ENCODE peak calls at places on chromosomes 6 and 20, in six cellular contexts. O is H1, D is fibroblast of lung, G is MM.1S, X is HepG2, W is PC-3. P is an unnamed sample. For H3K79me2 and H4K20me1, the result is how much of the 10 kb centered on the place peaks cover.

GRCh38 chr6:37643851-37644672 is 53.6 kb downstream of the MDGA1 start:
- DNase-seq in O (no peak), D (no peak), G (no peak), X (no peak), W (no peak), P (peak)

GRCh38 chr6:154386848-154387717 is 30.5 kb upstream of the IPCEF1 start:
- DNase-seq in O (no peak), D (peak), G (no peak), X (peak), W (peak), P (no peak)

GRCh38 chr6:25623874-25624273 is 28.1 kb upstream of the SCGN start:
- DNase-seq in O (no peak), D (no peak), G (no peak), X (no peak), W (no peak), P (no peak)

GRCh38 chr6:25670793-25671513 is 18.9 kb downstream of the SCGN start:
- DNase-seq in O (no peak), D (no peak), G (no peak), X (no peak), W (peak), P (no peak)

GRCh38 chr20:50339196-50339901 is 148.7 kb downstream of the CEBPB start:
- DNase-seq in O (no peak), D (peak), G (no peak), X (no peak), W (no peak), P (peak)

GRCh38 chr20:62306440-62307187 is 3.8 kb downstream of the ADRM1 start:
- DNase-seq in O (no peak), D (no peak), G (no peak), X (no peak), W (no peak), P (no peak)

GRCh38 chr6:68975064-68975463 is 340.0 kb downstream of the ADGRB3 start:
- DNase-seq in O (no peak), D (peak), G (no peak), X (no peak), W (no peak), P (no peak)

GRCh38 chr6:40819182-40819834 is 219.7 kb downstream of the UNC5CL start:
- DNase-seq in O (no peak), D (no peak), G (no peak), X (no peak), W (no peak), P (no peak)

GRCh38 chr6:76792394-76792793 is 670.9 kb downstream of the HTR1B start:
- DNase-seq in O (no peak), D (no peak), G (no peak), X (no peak), W (no peak), P (no peak)

GRCh38 chr6:118198746-118199145 is 291.7 kb downstream of the SLC35F1 start:
- DNase-seq in O (no peak), D (peak), G (no peak), X (no peak), W (no peak), P (no peak)

GRCh38 chr20:54291339-54292060 is 83.6 kb downstream of the PFDN4 start:
- DNase-seq in O (no peak), D (no peak), G (no peak), X (no peak), W (no peak), P (no peak)

GRCh38 chr20:11229772-11230171 is 556.0 kb upstream of the JAG1 start:
- DNase-seq in O (no peak), D (peak), G (no peak), X (no peak), W (peak), P (no peak)

GRCh38 chr6:162099685-162100084 is 627.9 kb downstream of the PRKN start:
- DNase-seq in O (no peak), D (peak), G (no peak), X (peak), W (peak), P (no peak)

GRCh38 chr6:32436995-32437836 is 2.5 kb upstream of the HLA-DRA start:
- DNase-seq in O (no peak), D (peak), G (peak), X (no peak), W (peak), P (no peak)

GRCh38 chr6:115984809-115985208 is 75.9 kb downstream of the FRK start:
- DNase-seq in O (no peak), D (no peak), G (no peak), X (no peak), W (no peak), P (no peak)

GRCh38 chr6:82712826-82713225 is 349.2 kb downstream of the TPBG start:
- DNase-seq in O (no peak), D (peak), G (peak), X (no peak), W (peak), P (no peak)

GRCh38 chr6:79111549-79111948 is 33.5 kb upstream of the PHIP start:
- DNase-seq in O (no peak), D (no peak), G (no peak), X (no peak), W (no peak), P (no peak)

GRCh38 chr6:79797912-79798311 is 149.4 kb downstream of the ELOVL4 start:
- DNase-seq in O (no peak), D (no peak), G (no peak), X (no peak), W (no peak), P (no peak)

GRCh38 chr6:50217816-50218215 is 168.1 kb upstream of the DEFB112 start:
- DNase-seq in O (no peak), D (no peak), G (no peak), X (no peak), W (no peak), P (no peak)

GRCh38 chr6:39102024-39102820 is 12.8 kb downstream of the SAYSD1 start:
- DNase-seq in O (no peak), D (peak), G (no peak), X (peak), W (no peak), P (no peak)

GRCh38 chr6:45543298-45544235 is 165.8 kb upstream of the SUPT3H start:
- DNase-seq in O (no peak), D (peak), G (no peak), X (no peak), W (peak), P (no peak)

GRCh38 chr20:62178316-62179161 is 4.3 kb upstream of the MTG2 start:
- DNase-seq in O (no peak), D (no peak), G (no peak), X (no peak), W (no peak), P (no peak)

GRCh38 chr6:55668625-55669024 is 89.6 kb upstream of the HMGCLL1 start:
- DNase-seq in O (no peak), D (peak), G (no peak), X (no peak), W (no peak), P (no peak)
- H3K9ac ChIP-seq in O (no peak), D (no peak), G (no peak), X (no peak), W (no peak), P (no peak)

GRCh38 chr6:129340983-129341382 is 369.0 kb downstream of the ARHGAP18 start:
- DNase-seq in O (no peak), D (peak), G (no peak), X (no peak), W (peak), P (no peak)
- H3K79me2 ChIP-seq in O (under half), D (under half), G (under half), X (under half), W (under half), P (under half)

GRCh38 chr20:8855315-8855714 is 213.6 kb upstream of the PLCB4 start:
- DNase-seq in O (no peak), D (peak), G (no peak), X (no peak), W (peak), P (no peak)

GRCh38 chr20:8856668-8857067 is 212.2 kb upstream of the PLCB4 start:
- DNase-seq in O (no peak), D (no peak), G (no peak), X (no peak), W (no peak), P (no peak)

GRCh38 chr20:8858181-8858794 is 210.6 kb upstream of the PLCB4 start:
- DNase-seq in O (no peak), D (peak), G (no peak), X (peak), W (no peak), P (no peak)

GRCh38 chr20:8862092-8862491 is 206.8 kb upstream of the PLCB4 start:
- DNase-seq in O (no peak), D (no peak), G (no peak), X (no peak), W (no peak), P (no peak)

GRCh38 chr20:8860011-8860495 is 208.8 kb upstream of the PLCB4 start:
- DNase-seq in O (no peak), D (peak), G (no peak), X (no peak), W (peak), P (no peak)
- H4K20me1 ChIP-seq in O (under half), D (under half), G (under half), X (under half), W (under half), P (under half)

DNA sequence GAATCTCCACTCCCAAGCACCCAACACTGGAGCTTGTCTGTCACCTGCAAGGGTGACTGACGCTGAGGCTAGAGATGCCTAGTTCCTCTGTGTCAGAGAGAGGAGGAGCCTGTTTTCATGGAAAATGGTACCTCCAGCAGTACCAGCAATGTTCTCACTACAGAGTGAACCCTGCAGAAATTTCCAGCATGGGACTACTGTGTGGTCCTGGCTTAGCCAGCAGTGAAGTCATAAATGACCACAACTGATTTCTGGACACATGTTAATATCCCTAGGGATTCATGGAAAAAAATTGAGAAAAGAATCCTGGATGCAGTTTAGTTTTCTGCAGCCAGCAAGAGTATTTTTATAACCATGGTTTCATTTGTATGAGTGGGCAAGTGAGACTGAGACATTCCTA is 468.1 kb downstream of the CD83 start:
- DNase-seq in O (no peak), D (no peak), G (no peak), X (no peak), W (no peak), P (no peak)
- H3K9ac ChIP-seq in O (no peak), D (no peak), G (no peak), X (no peak), W (no peak), P (no peak)

GRCh38 chr6:150001295-150001990 is 23.9 kb downstream of the RAET1L start:
- DNase-seq in O (no peak), D (no peak), G (no peak), X (no peak), W (no peak), P (no peak)

GRCh38 chr6:150004101-150004782 is 21.1 kb downstream of the RAET1L start:
- DNase-seq in O (no peak), D (no peak), G (peak), X (no peak), W (no peak), P (no peak)

GRCh38 chr6:149999636-150000035 is 25.7 kb downstream of the RAET1L start:
- DNase-seq in O (no peak), D (no peak), G (no peak), X (no peak), W (no peak), P (no peak)

GRCh38 chr6:150004783-150005717 is 20.3 kb downstream of the RAET1L start:
- DNase-seq in O (peak), D (peak), G (peak), X (peak), W (peak), P (peak)

DNA sequence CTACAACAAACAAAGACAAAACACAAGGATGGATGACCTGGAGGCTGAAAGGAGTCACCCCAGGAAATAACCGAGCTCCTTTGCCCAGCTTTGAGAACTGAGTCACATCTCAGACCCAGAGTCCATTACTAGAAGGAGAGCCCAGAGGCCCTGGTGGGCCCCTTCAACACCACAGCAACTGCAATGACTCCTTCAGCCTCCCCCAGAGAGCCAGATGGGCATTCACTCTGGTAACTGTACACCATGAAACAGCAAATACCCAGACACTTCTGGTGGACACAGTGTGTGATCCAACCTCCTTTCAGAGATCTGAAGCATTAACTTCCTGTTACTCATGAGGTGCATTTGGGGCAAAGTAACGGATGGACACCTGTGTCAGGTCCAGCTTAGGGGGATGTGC is 22.6 kb downstream of the RAET1L start:
- DNase-seq in O (no peak), D (no peak), G (no peak), X (no peak), W (no peak), P (no peak)
- H3K79me2 ChIP-seq in O (under half), D (under half), G (under half), X (under half), W (under half), P (under half)

GRCh38 chr6:119874381-119874780 is 524.8 kb upstream of the MAN1A1 start:
- DNase-seq in O (no peak), D (no peak), G (no peak), X (no peak), W (no peak), P (no peak)

GRCh38 chr6:119871520-119871919 is 522.0 kb upstream of the MAN1A1 start:
- DNase-seq in O (no peak), D (no peak), G (no peak), X (no peak), W (no peak), P (no peak)

GRCh38 chr6:119873107-119873506 is 523.5 kb upstream of the MAN1A1 start:
- DNase-seq in O (no peak), D (no peak), G (no peak), X (no peak), W (no peak), P (no peak)
- H4K20me1 ChIP-seq in O (under half), D (under half), G (under half), X (under half), W (under half), P (under half)

GRCh38 chr6:7154341-7155139 is 46.8 kb downstream of the RREB1 start:
- DNase-seq in O (no peak), D (no peak), G (no peak), X (no peak), W (no peak), P (no peak)
- H3K9ac ChIP-seq in O (no peak), D (no peak), G (no peak), X (no peak), W (no peak), P (no peak)

GRCh38 chr6:96823743-96824142 is 13.5 kb downstream of the GPR63 start:
- DNase-seq in O (no peak), D (peak), G (no peak), X (no peak), W (no peak), P (no peak)
- H3K79me2 ChIP-seq in O (half or more), D (under half), G (under half), X (under half), W (under half), P (under half)

GRCh38 chr6:35376282-35376681 is 33.9 kb downstream of the PPARD start:
- DNase-seq in O (no peak), D (no peak), G (no peak), X (no peak), W (no peak), P (no peak)

GRCh38 chr6:35377002-35377401 is 34.6 kb downstream of the PPARD start:
- DNase-seq in O (no peak), D (peak), G (no peak), X (no peak), W (no peak), P (no peak)

GRCh38 chr6:35381132-35381531 is 38.8 kb downstream of the PPARD start:
- DNase-seq in O (no peak), D (peak), G (no peak), X (no peak), W (peak), P (no peak)

GRCh38 chr6:35382015-35382414 is 39.7 kb downstream of the PPARD start:
- DNase-seq in O (no peak), D (no peak), G (no peak), X (no peak), W (no peak), P (no peak)

GRCh38 chr6:35378281-35378680 is 35.9 kb downstream of the PPARD start:
- DNase-seq in O (no peak), D (no peak), G (no peak), X (no peak), W (no peak), P (no peak)
- H4K20me1 ChIP-seq in O (under half), D (under half), G (under half), X (under half), W (under half), P (under half)

GRCh38 chr20:45581702-45582101 is 2.6 kb upstream of the WFDC8 start:
- DNase-seq in O (no peak), D (no peak), G (no peak), X (no peak), W (no peak), P (no peak)
- H3K9ac ChIP-seq in O (no peak), D (no peak), G (no peak), X (no peak), W (no peak), P (no peak)